ENCODE peak calls at places on chromosomes 6 and 20, in six cellular contexts. One of them, this sample, is unnamed.

GRCh38 chr20:47355489-47356219 is 845 bp downstream of the ZMYND8 start:
- DNase-seq in fibroblast of pulmonary artery: peak; percentile 56
- DNase-seq in GM13977: no peak
- DNase-seq in activated B cell treated with CpG ODN at 0.5 μM for 24 hours: no peak
- DNase-seq in AG10803: no peak
- DNase-seq in NB4: peak; percentile 51
- DNase-seq in this sample: no peak

GRCh38 chr6:93684339-93684738 is 265.0 kb upstream of the EPHA7 start:
- DNase-seq in fibroblast of pulmonary artery: no peak
- DNase-seq in GM13977: no peak
- DNase-seq in activated B cell treated with CpG ODN at 0.5 μM for 24 hours: no peak
- DNase-seq in AG10803: no peak
- DNase-seq in NB4: no peak
- DNase-seq in this sample: no peak

GRCh38 chr6:39387785-39388184 is 65.3 kb upstream of the KCNK16 start:
- DNase-seq in fibroblast of pulmonary artery: no peak
- DNase-seq in GM13977: no peak
- DNase-seq in activated B cell treated with CpG ODN at 0.5 μM for 24 hours: no peak
- DNase-seq in AG10803: no peak
- DNase-seq in NB4: no peak
- DNase-seq in this sample: no peak

GRCh38 chr6:14059791-14060436 is 57.7 kb upstream of the CD83 start:
- DNase-seq in fibroblast of pulmonary artery: no peak
- DNase-seq in GM13977: no peak
- DNase-seq in activated B cell treated with CpG ODN at 0.5 μM for 24 hours: no peak
- DNase-seq in AG10803: no peak
- DNase-seq in NB4: no peak
- DNase-seq in this sample: no peak

GRCh38 chr6:112910256-112910655 is 563.1 kb downstream of the RFPL4B start:
- DNase-seq in fibroblast of pulmonary artery: no peak
- DNase-seq in GM13977: no peak
- DNase-seq in activated B cell treated with CpG ODN at 0.5 μM for 24 hours: no peak
- DNase-seq in AG10803: peak; percentile 86
- DNase-seq in NB4: no peak
- DNase-seq in this sample: no peak

GRCh38 chr6:166567107-166567506 is 19.4 kb downstream of the RAMACL start:
- DNase-seq in fibroblast of pulmonary artery: peak; percentile 96
- DNase-seq in GM13977: no peak
- DNase-seq in activated B cell treated with CpG ODN at 0.5 μM for 24 hours: no peak
- DNase-seq in AG10803: peak; percentile 96
- DNase-seq in NB4: no peak
- DNase-seq in this sample: no peak

GRCh38 chr6:47977314-47977713 is 133.7 kb downstream of the PTCHD4 start:
- DNase-seq in fibroblast of pulmonary artery: no peak
- DNase-seq in GM13977: no peak
- DNase-seq in activated B cell treated with CpG ODN at 0.5 μM for 24 hours: no peak
- DNase-seq in AG10803: no peak
- DNase-seq in NB4: no peak
- DNase-seq in this sample: no peak

GRCh38 chr20:45919951-45920794 is 8.2 kb upstream of the PLTP start:
- DNase-seq in fibroblast of pulmonary artery: peak; percentile 79
- DNase-seq in GM13977: no peak
- DNase-seq in activated B cell treated with CpG ODN at 0.5 μM for 24 hours: no peak
- DNase-seq in AG10803: peak; percentile 25
- DNase-seq in NB4: no peak
- DNase-seq in this sample: no peak

GRCh38 chr6:42017021-42017643 is 33.2 kb upstream of the TAF8 start:
- DNase-seq in fibroblast of pulmonary artery: peak; percentile 80
- DNase-seq in GM13977: no peak
- DNase-seq in activated B cell treated with CpG ODN at 0.5 μM for 24 hours: no peak
- DNase-seq in AG10803: peak; percentile 77
- DNase-seq in NB4: peak; percentile 88
- DNase-seq in this sample: peak; percentile 10

GRCh38 chr6:136677822-136678221 is 114.5 kb downstream of the MAP3K5 start:
- DNase-seq in fibroblast of pulmonary artery: no peak
- DNase-seq in GM13977: no peak
- DNase-seq in activated B cell treated with CpG ODN at 0.5 μM for 24 hours: no peak
- DNase-seq in AG10803: no peak
- DNase-seq in NB4: no peak
- DNase-seq in this sample: no peak

GRCh38 chr6:37585523-37585905 is 85.8 kb upstream of the CCDC167 start:
- DNase-seq in fibroblast of pulmonary artery: no peak
- DNase-seq in GM13977: no peak
- DNase-seq in activated B cell treated with CpG ODN at 0.5 μM for 24 hours: no peak
- DNase-seq in AG10803: peak; percentile 24
- DNase-seq in NB4: no peak
- DNase-seq in this sample: no peak

GRCh38 chr6:81465859-81466258 is 286.6 kb downstream of the TENT5A start:
- DNase-seq in fibroblast of pulmonary artery: peak; percentile 52
- DNase-seq in GM13977: no peak
- DNase-seq in activated B cell treated with CpG ODN at 0.5 μM for 24 hours: no peak
- DNase-seq in AG10803: peak; percentile 46
- DNase-seq in NB4: peak; percentile 31
- DNase-seq in this sample: no peak
- TF ChIP-seq CTCF in fibroblast of pulmonary artery: peak; percentile 69
- TF ChIP-seq CTCF in GM13977: no peak
- TF ChIP-seq CTCF in activated B cell treated with CpG ODN at 0.5 μM for 24 hours: no peak
- TF ChIP-seq CTCF in AG10803: peak; percentile 78
- TF ChIP-seq CTCF in NB4: peak; percentile 52
- TF ChIP-seq CTCF in this sample: no peak

DNA sequence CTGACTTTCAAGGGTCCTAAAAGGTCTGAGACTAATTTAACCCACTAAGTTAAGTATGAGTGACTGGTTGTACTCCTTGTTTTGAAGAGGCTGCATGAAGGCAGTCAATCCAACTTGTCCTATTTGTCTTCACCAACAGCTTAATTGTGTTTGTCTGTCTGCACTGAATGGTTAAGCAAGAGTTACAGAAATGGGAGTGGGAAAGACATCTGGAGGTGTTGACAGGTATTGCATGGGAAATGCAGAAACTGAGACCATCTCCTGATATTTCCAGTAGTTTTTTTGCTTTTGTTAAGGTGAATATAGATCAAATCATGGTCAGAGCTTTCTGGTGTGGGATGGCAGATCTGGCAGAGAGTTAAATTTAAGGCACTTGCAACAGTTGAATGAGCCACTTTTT is 6.5 kb downstream of the FUT9 start:
- DNase-seq in fibroblast of pulmonary artery: no peak
- DNase-seq in GM13977: no peak
- DNase-seq in activated B cell treated with CpG ODN at 0.5 μM for 24 hours: no peak
- DNase-seq in AG10803: no peak
- DNase-seq in NB4: no peak
- DNase-seq in this sample: no peak
- TF ChIP-seq CTCF in fibroblast of pulmonary artery: no peak
- TF ChIP-seq CTCF in GM13977: no peak
- TF ChIP-seq CTCF in activated B cell treated with CpG ODN at 0.5 μM for 24 hours: no peak
- TF ChIP-seq CTCF in AG10803: no peak
- TF ChIP-seq CTCF in NB4: no peak
- TF ChIP-seq CTCF in this sample: no peak

GRCh38 chr6:108492131-108492766 is 68.5 kb upstream of the FOXO3 start:
- DNase-seq in fibroblast of pulmonary artery: peak; percentile 76
- DNase-seq in GM13977: peak; percentile 34
- DNase-seq in activated B cell treated with CpG ODN at 0.5 μM for 24 hours: no peak
- DNase-seq in AG10803: peak; percentile 58
- DNase-seq in NB4: peak; percentile 74
- DNase-seq in this sample: peak; percentile 38
- TF ChIP-seq CTCF in fibroblast of pulmonary artery: peak; percentile 76
- TF ChIP-seq CTCF in GM13977: peak; percentile 58
- TF ChIP-seq CTCF in activated B cell treated with CpG ODN at 0.5 μM for 24 hours: no peak
- TF ChIP-seq CTCF in AG10803: peak; percentile 82
- TF ChIP-seq CTCF in NB4: peak; percentile 43
- TF ChIP-seq CTCF in this sample: peak; percentile 28

DNA sequence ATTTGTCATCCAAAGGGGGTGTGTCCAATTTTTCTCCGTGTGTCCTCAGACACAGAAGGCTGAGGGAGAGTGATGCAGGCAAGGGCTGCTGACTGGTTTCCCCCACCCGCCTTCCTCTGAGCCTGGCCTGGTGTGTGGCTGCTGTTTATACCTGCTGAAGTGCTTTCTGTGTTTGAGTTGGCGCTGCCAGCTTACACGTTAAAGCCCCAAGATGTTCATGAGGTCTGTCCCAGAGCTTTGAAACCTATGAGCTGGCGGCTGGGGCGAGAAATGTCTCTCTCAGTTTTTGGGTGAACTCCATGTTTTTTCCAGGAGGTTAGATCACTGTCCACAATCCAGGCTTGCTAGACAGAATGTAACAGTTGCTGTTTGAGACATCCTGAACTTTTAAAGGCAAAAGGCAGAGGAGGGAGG is 69.0 kb upstream of the CCN2 start:
- DNase-seq in fibroblast of pulmonary artery: peak; percentile 7
- DNase-seq in GM13977: no peak
- DNase-seq in activated B cell treated with CpG ODN at 0.5 μM for 24 hours: no peak
- DNase-seq in AG10803: peak; percentile 28
- DNase-seq in NB4: no peak
- DNase-seq in this sample: no peak
- TF ChIP-seq CTCF in fibroblast of pulmonary artery: no peak
- TF ChIP-seq CTCF in GM13977: no peak
- TF ChIP-seq CTCF in activated B cell treated with CpG ODN at 0.5 μM for 24 hours: no peak
- TF ChIP-seq CTCF in AG10803: no peak
- TF ChIP-seq CTCF in NB4: no peak
- TF ChIP-seq CTCF in this sample: no peak

DNA sequence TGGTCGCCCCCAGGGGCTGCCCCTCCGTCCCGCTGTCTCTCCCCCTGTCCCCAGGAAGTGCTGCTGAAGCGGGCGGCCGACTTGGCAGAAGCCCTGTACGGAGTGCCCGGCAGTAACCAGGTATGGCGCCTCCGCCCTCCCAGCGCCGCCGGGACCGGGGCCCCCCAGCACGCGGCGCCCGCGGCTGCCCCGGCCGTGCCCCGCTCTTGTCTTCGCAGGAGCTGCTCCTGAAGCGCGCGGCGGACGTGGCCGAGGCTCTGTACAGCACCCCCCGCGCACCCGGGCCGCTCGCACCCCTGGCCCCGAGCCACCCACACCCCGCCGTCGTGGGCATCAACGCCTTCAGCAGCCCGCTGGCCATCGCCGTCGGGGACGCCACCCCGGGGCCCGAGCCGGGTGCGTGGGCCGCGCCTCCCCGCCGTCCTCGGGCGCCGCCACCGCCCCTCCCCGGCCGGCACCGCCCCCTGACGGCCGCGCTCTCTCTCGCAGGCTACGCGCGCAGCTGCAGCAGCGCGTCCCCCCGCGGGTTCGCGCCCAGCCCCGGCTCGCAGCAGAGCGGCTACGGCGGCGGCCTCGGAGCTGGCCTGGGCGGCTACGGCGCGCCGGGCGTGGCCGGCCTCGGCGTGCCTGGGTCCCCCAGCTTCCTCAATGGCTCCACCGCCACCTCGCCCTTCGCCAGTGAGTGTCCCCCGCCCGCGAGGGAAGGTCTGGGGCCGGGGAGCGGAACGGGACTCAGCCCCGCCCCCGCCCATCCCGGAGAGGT is 48.4 kb downstream of the CPXM1 start:
- DNase-seq in fibroblast of pulmonary artery: peak; percentile 14
- DNase-seq in GM13977: peak; percentile 74
- DNase-seq in activated B cell treated with CpG ODN at 0.5 μM for 24 hours: peak; percentile 45
- DNase-seq in AG10803: no peak
- DNase-seq in NB4: peak; percentile 53
- DNase-seq in this sample: peak; percentile 72
- TF ChIP-seq CTCF in fibroblast of pulmonary artery: no peak
- TF ChIP-seq CTCF in GM13977: peak; percentile 45
- TF ChIP-seq CTCF in activated B cell treated with CpG ODN at 0.5 μM for 24 hours: no peak
- TF ChIP-seq CTCF in AG10803: no peak
- TF ChIP-seq CTCF in NB4: peak; percentile 9
- TF ChIP-seq CTCF in this sample: peak; percentile 15

GRCh38 chr20:63177134-63177784 is 38.7 kb downstream of the YTHDF1 start:
- DNase-seq in fibroblast of pulmonary artery: no peak
- DNase-seq in GM13977: no peak
- DNase-seq in activated B cell treated with CpG ODN at 0.5 μM for 24 hours: no peak
- DNase-seq in AG10803: no peak
- DNase-seq in NB4: no peak
- DNase-seq in this sample: no peak
- TF ChIP-seq CTCF in fibroblast of pulmonary artery: no peak
- TF ChIP-seq CTCF in GM13977: no peak
- TF ChIP-seq CTCF in activated B cell treated with CpG ODN at 0.5 μM for 24 hours: no peak
- TF ChIP-seq CTCF in AG10803: no peak
- TF ChIP-seq CTCF in NB4: no peak
- TF ChIP-seq CTCF in this sample: no peak

GRCh38 chr6:33053230-33053629 is 20.2 kb downstream of the HLA-DPA1 start:
- DNase-seq in fibroblast of pulmonary artery: no peak
- DNase-seq in GM13977: no peak
- DNase-seq in activated B cell treated with CpG ODN at 0.5 μM for 24 hours: no peak
- DNase-seq in AG10803: no peak
- DNase-seq in NB4: no peak
- DNase-seq in this sample: no peak

GRCh38 chr6:33050013-33050800 is 23.2 kb downstream of the HLA-DPA1 start:
- DNase-seq in fibroblast of pulmonary artery: no peak
- DNase-seq in GM13977: no peak
- DNase-seq in activated B cell treated with CpG ODN at 0.5 μM for 24 hours: no peak
- DNase-seq in AG10803: no peak
- DNase-seq in NB4: peak; percentile 14
- DNase-seq in this sample: no peak

GRCh38 chr6:33052627-33053026 is 20.8 kb downstream of the HLA-DPA1 start:
- DNase-seq in fibroblast of pulmonary artery: no peak
- DNase-seq in GM13977: no peak
- DNase-seq in activated B cell treated with CpG ODN at 0.5 μM for 24 hours: no peak
- DNase-seq in AG10803: no peak
- DNase-seq in NB4: no peak
- DNase-seq in this sample: no peak

GRCh38 chr6:33049323-33049722 is 24.1 kb downstream of the HLA-DPA1 start:
- DNase-seq in fibroblast of pulmonary artery: no peak
- DNase-seq in GM13977: no peak
- DNase-seq in activated B cell treated with CpG ODN at 0.5 μM for 24 hours: no peak
- DNase-seq in AG10803: no peak
- DNase-seq in NB4: peak; percentile 4
- DNase-seq in this sample: no peak
- TF ChIP-seq CTCF in fibroblast of pulmonary artery: peak; percentile 27
- TF ChIP-seq CTCF in GM13977: peak; percentile 26
- TF ChIP-seq CTCF in activated B cell treated with CpG ODN at 0.5 μM for 24 hours: no peak
- TF ChIP-seq CTCF in AG10803: no peak
- TF ChIP-seq CTCF in NB4: peak; percentile 25
- TF ChIP-seq CTCF in this sample: no peak